ENCODE peak calls at places on chromosomes 12 and 14, in seven cellular contexts. J is T47D, I is HT1080, N is upper lobe of right lung, E is H7, Z is Peyer's patch, R is body of pancreas. V is an unnamed sample.

GRCh38 chr12:108955225-108955835 is 65.5 kb downstream of the SVOP start:
- DNase-seq in J (peak), I (peak), N (no peak), E (no peak), Z (no peak), R (peak), V (peak)

GRCh38 chr12:10088955-10089354 is 9.8 kb downstream of the CLEC1A start:
- DNase-seq in J (no peak), I (no peak), N (no peak), E (peak), Z (no peak), R (no peak), V (no peak)

GRCh38 chr14:47438650-47439140 is 236.7 kb downstream of the MDGA2 start:
- DNase-seq in J (no peak), I (peak), N (no peak), E (no peak), Z (no peak), R (no peak), V (peak)

GRCh38 chr14:105503918-105504692 is 13.1 kb downstream of the TEDC1 start:
- DNase-seq in J (no peak), I (no peak), N (peak), E (peak), Z (no peak), R (no peak), V (no peak)

GRCh38 chr12:84632556-84632955 is 280.0 kb downstream of the SLC6A15 start:
- DNase-seq in J (no peak), I (no peak), N (no peak), E (no peak), Z (no peak), R (no peak), V (peak)

GRCh38 chr12:42145197-42145549 is 499 bp upstream of the GXYLT1 start:
- DNase-seq in J (no peak), I (no peak), N (no peak), E (peak), Z (no peak), R (no peak), V (no peak)

GRCh38 chr12:48716168-48716492 is 377 bp downstream of the CCNT1 start:
- DNase-seq in J (no peak), I (no peak), N (no peak), E (no peak), Z (no peak), R (no peak), V (no peak)

GRCh38 chr12:132310181-132311040 is 19.0 kb downstream of the GALNT9 start:
- DNase-seq in J (no peak), I (no peak), N (no peak), E (no peak), Z (no peak), R (no peak), V (no peak)

GRCh38 chr12:105280966-105281693 is 45.2 kb upstream of the APPL2 start:
- DNase-seq in J (no peak), I (no peak), N (no peak), E (no peak), Z (no peak), R (peak), V (no peak)

GRCh38 chr14:58298880-58299664 is 717 bp downstream of the ARID4A start:
- DNase-seq in J (no peak), I (no peak), N (peak), E (peak), Z (no peak), R (peak), V (no peak)

GRCh38 chr14:80388980-80389711 is 177.8 kb upstream of the DIO2 start:
- DNase-seq in J (no peak), I (peak), N (no peak), E (no peak), Z (no peak), R (no peak), V (peak)

GRCh38 chr14:70905316-70905715 is 1.9 kb upstream of the PCNX1 start:
- DNase-seq in J (no peak), I (no peak), N (no peak), E (no peak), Z (no peak), R (no peak), V (peak)

GRCh38 chr14:22185191-22185590 is 403.8 kb downstream of the DAD1 start:
- DNase-seq in J (peak), I (no peak), N (no peak), E (no peak), Z (no peak), R (no peak), V (peak)

GRCh38 chr12:12376636-12377448 is 20.0 kb downstream of the BORCS5 start:
- DNase-seq in J (peak), I (peak), N (no peak), E (peak), Z (no peak), R (no peak), V (peak)

GRCh38 chr12:68497702-68498101 is 113.0 kb upstream of the RAP1B start:
- DNase-seq in J (no peak), I (peak), N (no peak), E (no peak), Z (no peak), R (no peak), V (peak)

V was measured in H4.